ENCODE peak calls at places on chromosomes 7 and 10, in four cellular contexts. Z is IMR-90, W is H54, B is spleen. O is an unnamed sample.

GRCh38 chr10:49287689-49288340 is 11.2 kb upstream of the C10orf71 start:
- DNase-seq in Z (no peak), W (no peak), B (no peak), O (no peak)

GRCh38 chr7:44280636-44280992 is 44.8 kb downstream of the CAMK2B start:
- DNase-seq in Z (no peak), W (no peak), B (peak; percentile 46), O (no peak)

GRCh38 chr7:45657136-45657889 is 83.1 kb downstream of the ADCY1 start:
- DNase-seq in Z (no peak), W (no peak), B (no peak), O (no peak)

GRCh38 chr7:107995184-107996071 is 7.5 kb downstream of the LAMB1 start:
- DNase-seq in Z (peak; percentile 85), W (peak; percentile 44), B (no peak), O (no peak)

GRCh38 chr10:33032354-33033254 is 74.6 kb upstream of the ITGB1 start:
- DNase-seq in Z (peak; percentile 79), W (peak; percentile 38), B (no peak), O (no peak)

GRCh38 chr10:87860156-87860795 is 3.1 kb downstream of the KLLN start:
- DNase-seq in Z (peak; percentile 69), W (peak; percentile 38), B (no peak), O (peak; percentile 88)

GRCh38 chr7:45574521-45575500 is 643 bp downstream of the ADCY1 start:
- DNase-seq in Z (peak; percentile 49), W (no peak), B (peak; percentile 71), O (no peak)

GRCh38 chr10:15439381-15439837 is 68.3 kb upstream of the FAM171A1 start:
- DNase-seq in Z (peak; percentile 11), W (no peak), B (no peak), O (no peak)

GRCh38 chr7:101739757-101740398 is 77.5 kb upstream of the CUX1 start:
- DNase-seq in Z (no peak), W (no peak), B (no peak), O (peak; percentile 69)

GRCh38 chr10:78656397-78656796 is 412.4 kb upstream of the ZMIZ1 start:
- DNase-seq in Z (no peak), W (no peak), B (no peak), O (no peak)

GRCh38 chr10:76155961-76156360 is 724.5 kb downstream of the LRMDA start:
- DNase-seq in Z (no peak), W (no peak), B (no peak), O (no peak)

GRCh38 chr10:79282388-79282787 is 64.9 kb upstream of the PPIF start:
- DNase-seq in Z (no peak), W (no peak), B (no peak), O (peak; percentile 93)

GRCh38 chr7:2140216-2140870 is 92.4 kb downstream of the MAD1L1 start:
- DNase-seq in Z (no peak), W (no peak), B (no peak), O (no peak)

GRCh38 chr7:75691793-75692543 is 46.8 kb downstream of the HIP1 start:
- DNase-seq in Z (no peak), W (no peak), B (peak; percentile 29), O (no peak)

GRCh38 chr7:27183682-27184341 is 1.2 kb downstream of the HOXA11 start:
- DNase-seq in Z (no peak), W (no peak), B (peak; percentile 58), O (peak; percentile 78)

GRCh38 chr7:5303061-5303460 is 20.3 kb downstream of the SLC29A4 start:
- DNase-seq in Z (no peak), W (no peak), B (no peak), O (no peak)

GRCh38 chr10:30058570-30059132 is 735 bp downstream of the JCAD start:
- DNase-seq in Z (no peak), W (no peak), B (peak; percentile 77), O (no peak)

GRCh38 chr10:125160856-125161569 is 650 bp upstream of the CTBP2 start:
- DNase-seq in Z (peak; percentile 85), W (peak; percentile 84), B (peak; percentile 92), O (peak; percentile 97)
- TF ChIP-seq POLR2A in Z (peak; percentile 75), W (peak; percentile 6), B (no peak), O (peak; percentile 36)

GRCh38 chr7:12715372-12716133 is 28.1 kb downstream of the ARL4A start:
- DNase-seq in Z (peak; percentile 95), W (peak; percentile 58), B (peak; percentile 81), O (peak; percentile 99)
- TF ChIP-seq POLR2A in Z (no peak), W (peak; percentile 35), B (no peak), O (peak; percentile 63)

GRCh38 chr7:73496626-73497025 is 25.5 kb downstream of the BAZ1B start:
- DNase-seq in Z (no peak), W (no peak), B (no peak), O (no peak)
- TF ChIP-seq POLR2A in Z (no peak), W (no peak), B (no peak), O (no peak)

GRCh38 chr7:157335256-157335655 is 1.5 kb upstream of the DNAJB6 start:
- DNase-seq in Z (no peak), W (no peak), B (no peak), O (no peak)

GRCh38 chr7:157335991-157336382 is 817 bp upstream of the DNAJB6 start:
- DNase-seq in Z (no peak), W (no peak), B (peak; percentile 80), O (no peak)

GRCh38 chr7:157336383-157337315 is at the start of gene DNAJB6:
- DNase-seq in Z (peak; percentile 90), W (peak; percentile 81), B (peak; percentile 96), O (peak; percentile 97)

GRCh38 chr7:157339777-157340677 is 3.2 kb downstream of the DNAJB6 start:
- DNase-seq in Z (peak; percentile 74), W (no peak), B (no peak), O (peak; percentile 85)

GRCh38 chr7:157337316-157338149 is 729 bp downstream of the DNAJB6 start:
- DNase-seq in Z (peak; percentile 67), W (no peak), B (peak; percentile 94), O (peak; percentile 81)
- TF ChIP-seq POLR2A in Z (no peak), W (no peak), B (no peak), O (no peak)

DNA sequence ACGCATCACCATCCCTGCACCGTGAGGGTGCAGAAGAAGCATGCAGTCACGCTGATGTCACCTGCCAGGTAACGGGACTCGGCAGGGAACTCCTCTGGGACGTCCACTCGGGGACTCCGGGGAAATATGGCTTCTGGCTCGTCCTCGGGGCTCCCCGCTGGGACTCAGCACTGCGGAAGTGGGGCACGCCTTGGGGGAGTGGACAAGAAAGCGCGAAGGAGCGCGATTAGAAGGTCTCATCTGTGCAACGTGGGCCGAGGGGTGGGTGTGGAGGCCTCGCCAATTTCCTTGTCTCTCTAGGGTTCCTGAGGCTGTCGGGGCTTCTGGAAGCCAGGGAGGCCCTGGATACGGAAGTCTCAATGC is 949 bp downstream of the ANKMY2 start:
- DNase-seq in Z (peak; percentile 47), W (peak; percentile 88), B (peak; percentile 92), O (peak; percentile 86)
- TF ChIP-seq POLR2A in Z (no peak), W (peak; percentile 67), B (no peak), O (peak; percentile 51)

DNA sequence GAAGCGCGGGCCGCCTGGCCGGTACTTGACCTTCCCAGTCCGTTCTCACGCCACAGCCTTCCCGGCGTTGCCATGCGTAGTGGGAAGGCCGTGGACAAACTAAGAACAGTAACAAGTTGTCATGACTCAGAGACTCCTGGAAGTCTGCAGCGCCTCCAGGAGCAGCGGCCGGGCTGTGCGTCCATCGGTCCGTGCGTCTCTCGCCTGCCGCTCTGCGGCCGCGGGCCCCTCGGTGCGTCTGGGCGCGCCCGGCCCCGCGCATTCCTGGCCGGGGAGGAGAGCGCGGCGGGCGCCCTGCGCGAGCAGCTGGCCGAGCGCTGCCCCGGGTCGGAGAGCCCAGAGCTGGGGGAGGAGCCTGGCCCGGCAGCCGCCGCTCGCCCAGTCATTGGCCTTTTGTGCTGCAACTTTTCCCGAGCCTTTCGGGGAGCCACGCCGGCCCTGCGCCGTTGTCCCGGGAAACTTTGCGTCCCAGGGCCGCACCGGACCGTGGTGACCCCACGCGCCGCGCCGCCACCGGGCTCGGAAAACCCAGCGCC is 123.7 kb downstream of the TACC2 start:
- DNase-seq in Z (peak; percentile 96), W (peak; percentile 66), B (peak; percentile 78), O (peak; percentile 62)
- TF ChIP-seq POLR2A in Z (peak; percentile 48), W (peak; percentile 67), B (no peak), O (no peak)

GRCh38 chr10:63110940-63111339 is 22.2 kb upstream of the NRBF2 start:
- DNase-seq in Z (no peak), W (no peak), B (no peak), O (no peak)

GRCh38 chr10:63103971-63104409 is 29.1 kb upstream of the NRBF2 start:
- DNase-seq in Z (no peak), W (peak; percentile 10), B (no peak), O (no peak)

GRCh38 chr10:63105811-63106755 is 27.0 kb upstream of the NRBF2 start:
- DNase-seq in Z (peak; percentile 61), W (no peak), B (no peak), O (no peak)

DNA sequence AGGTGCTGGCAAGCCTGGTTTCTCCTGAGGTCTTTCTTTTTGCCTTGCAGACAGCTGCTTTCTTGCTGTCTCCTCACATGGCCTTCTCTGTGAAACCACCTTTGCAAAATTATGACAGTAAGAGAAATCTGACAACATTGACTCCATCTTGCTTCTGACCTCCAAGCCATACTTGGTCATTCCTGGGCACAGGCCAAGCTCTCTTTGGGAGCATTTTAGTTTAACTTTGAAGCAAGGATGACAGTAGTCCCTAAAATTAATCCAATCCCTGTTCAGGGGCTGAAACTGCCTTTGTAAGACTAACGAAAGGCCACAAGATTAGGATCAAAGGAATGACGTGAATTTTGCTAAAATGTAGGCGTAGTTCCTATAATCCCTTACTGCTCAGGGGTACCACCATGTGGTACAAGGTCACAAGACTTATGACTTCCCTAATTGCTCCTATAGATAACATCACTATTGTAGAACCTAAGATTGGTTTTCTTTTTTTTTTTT is 25.1 kb upstream of the NRBF2 start:
- DNase-seq in Z (no peak), W (no peak), B (no peak), O (no peak)
- TF ChIP-seq POLR2A in Z (no peak), W (no peak), B (no peak), O (no peak)

GRCh38 chr10:5448333-5449048 is 36.1 kb downstream of the NET1 start:
- DNase-seq in Z (no peak), W (no peak), B (no peak), O (no peak)

GRCh38 chr10:5445006-5445405 is 32.6 kb downstream of the NET1 start:
- DNase-seq in Z (no peak), W (no peak), B (no peak), O (no peak)

GRCh38 chr10:5447611-5448071 is 35.3 kb downstream of the NET1 start:
- DNase-seq in Z (peak; percentile 14), W (no peak), B (no peak), O (peak; percentile 7)

GRCh38 chr10:5447071-5447470 is 34.7 kb downstream of the NET1 start:
- DNase-seq in Z (peak; percentile 46), W (no peak), B (no peak), O (no peak)

DNA sequence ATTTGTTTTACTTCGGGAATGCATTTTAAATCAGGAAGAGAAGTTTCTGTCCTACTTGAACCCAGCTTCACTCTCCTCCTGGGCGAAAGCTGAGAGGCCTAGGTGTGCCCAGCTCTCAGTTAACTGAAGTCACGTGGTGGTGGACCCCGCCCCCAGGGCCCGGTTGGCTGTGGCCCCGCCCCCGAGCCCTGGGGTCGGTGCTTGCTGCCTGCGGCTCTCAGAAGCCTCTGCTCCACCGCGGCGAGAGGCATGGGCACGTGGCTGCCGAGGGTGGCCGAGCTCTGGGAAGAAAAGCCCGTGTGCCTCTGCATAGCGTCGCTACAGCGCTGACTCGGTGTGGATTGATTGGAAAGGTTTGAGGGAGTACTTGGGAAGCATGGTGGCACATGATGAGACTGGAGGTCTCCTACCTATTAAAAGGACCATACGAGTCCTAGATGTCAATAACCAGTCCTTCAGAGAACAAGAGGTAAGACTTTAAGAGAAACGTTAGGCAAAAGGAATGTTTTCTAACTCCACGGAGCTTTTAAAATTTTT is 34.1 kb downstream of the NET1 start:
- DNase-seq in Z (peak; percentile 84), W (no peak), B (peak; percentile 95), O (peak; percentile 86)
- TF ChIP-seq POLR2A in Z (peak; percentile 98), W (no peak), B (no peak), O (peak; percentile 65)